ENCODE peak calls at places on chromosomes 2 and 18, in nine cellular contexts. C is RWPE1; L is kidney epithelial cell; A is hippocampal formation; F is CD4-positive, CD25-positive, alpha-beta regulatory T cell; M is CD4-positive, alpha-beta memory T cell; V is HTR-8/SVneo; G is germinal center; Y is EL. U is an unnamed sample.

GRCh38 chr18:2104620-2105462 is 466.5 kb downstream of the METTL4 start:
- DNase-seq in G (peak), A (peak), C (peak), M (peak), V (peak), F (peak), L (no peak), Y (peak), U (no peak)

GRCh38 chr2:238427435-238428162 is 872 bp downstream of the ASB1 start:
- DNase-seq in G (no peak), L (no peak), M (no peak), A (no peak), C (no peak), V (no peak), F (no peak), Y (peak), U (no peak)

GRCh38 chr2:53455094-53455493 is 312.5 kb upstream of the CHAC2 start:
- DNase-seq in M (no peak), Y (peak), L (no peak), A (no peak), V (no peak), C (no peak), G (no peak), F (no peak), U (no peak)

GRCh38 chr2:121095257-121096080 is 189.5 kb downstream of the TFCP2L1 start:
- DNase-seq in C (peak), A (peak), G (peak), Y (peak), V (peak), L (no peak), M (no peak), F (no peak), U (peak)

GRCh38 chr18:24656044-24656443 is 195.6 kb downstream of the HRH4 start:
- DNase-seq in F (no peak), Y (no peak), C (no peak), M (no peak), V (no peak), L (no peak), G (no peak), A (no peak), U (no peak)

GRCh38 chr2:58680938-58681337 is 439.8 kb upstream of the FANCL start:
- DNase-seq in F (no peak), G (no peak), A (no peak), C (peak), V (no peak), M (no peak), L (no peak), Y (no peak), U (no peak)

GRCh38 chr2:168801456-168801855 is 981 bp upstream of the NOSTRIN start:
- DNase-seq in F (no peak), A (no peak), G (no peak), L (no peak), M (no peak), C (no peak), V (no peak), Y (no peak), U (no peak)

GRCh38 chr2:171390941-171391516 is 42.8 kb downstream of the METTL8 start:
- DNase-seq in F (no peak), L (peak), C (no peak), Y (peak), M (no peak), A (no peak), V (no peak), G (no peak), U (no peak)

GRCh38 chr2:10911291-10912075 is at the start of gene KCNF1:
- DNase-seq in M (no peak), Y (peak), L (no peak), A (no peak), V (peak), G (no peak), F (no peak), C (peak), U (peak)

GRCh38 chr2:88590998-88591613 is 36.2 kb downstream of the EIF2AK3 start:
- DNase-seq in A (peak), C (peak), Y (peak), V (peak), M (peak), L (peak), G (peak), F (peak), U (no peak)

GRCh38 chr2:28365158-28365557 is 27.5 kb upstream of the FOSL2 start:
- DNase-seq in M (no peak), L (no peak), C (no peak), F (no peak), Y (no peak), A (no peak), G (no peak), V (no peak), U (no peak)

GRCh38 chr2:2647156-2647555 is 316.1 kb upstream of the MYT1L start:
- DNase-seq in L (peak), A (no peak), V (peak), F (no peak), Y (no peak), M (no peak), G (no peak), C (peak), U (no peak)

GRCh38 chr18:3008546-3008945 is 4.4 kb downstream of the LPIN2 start:
- DNase-seq in V (no peak), Y (peak), G (no peak), M (no peak), F (no peak), A (no peak), C (no peak), L (peak), U (no peak)

GRCh38 chr2:15555839-15556238 is 5.3 kb downstream of the NBAS start:
- DNase-seq in V (no peak), M (no peak), A (no peak), L (no peak), C (no peak), Y (no peak), G (no peak), F (no peak), U (no peak)

GRCh38 chr2:201969938-201970785 is 63.5 kb upstream of the FZD7 start:
- DNase-seq in Y (peak), A (no peak), C (no peak), L (no peak), F (no peak), V (no peak), M (no peak), G (no peak), U (no peak)

GRCh38 chr18:3758531-3758930 is 308.6 kb downstream of the TGIF1 start:
- DNase-seq in A (no peak), M (no peak), L (no peak), V (peak), C (peak), F (no peak), Y (peak), G (no peak), U (no peak)

GRCh38 chr2:10806543-10806942 is 6.0 kb downstream of the PDIA6 start:
- DNase-seq in G (no peak), V (no peak), L (no peak), Y (no peak), F (no peak), A (no peak), C (no peak), M (no peak), U (no peak)

GRCh38 chr2:134660619-134661403 is 58.0 kb downstream of the TMEM163 start:
- DNase-seq in V (no peak), M (no peak), Y (no peak), A (no peak), C (no peak), L (no peak), F (no peak), G (no peak), U (no peak)

GRCh38 chr2:171272039-171272438 is 111.3 kb upstream of the TLK1 start:
- DNase-seq in A (no peak), F (no peak), M (no peak), C (peak), G (no peak), L (peak), V (peak), Y (peak), U (no peak)

GRCh38 chr2:128901572-128902391 is 583.1 kb upstream of the HS6ST1 start:
- DNase-seq in C (no peak), Y (no peak), L (no peak), V (no peak), M (no peak), F (no peak), G (no peak), A (no peak), U (no peak)

GRCh38 chr2:188675391-188676011 is 298.7 kb upstream of the COL3A1 start:
- DNase-seq in V (peak), A (no peak), Y (peak), G (no peak), M (no peak), C (no peak), L (no peak), F (no peak), U (no peak)

GRCh38 chr2:187865025-187865424 is 310.8 kb upstream of the TFPI start:
- DNase-seq in A (no peak), F (no peak), Y (no peak), V (no peak), M (no peak), L (no peak), C (no peak), G (no peak), U (no peak)

GRCh38 chr18:78140294-78140693 is 839.3 kb upstream of the SALL3 start:
- DNase-seq in Y (no peak), F (no peak), C (no peak), V (no peak), M (no peak), G (no peak), A (no peak), L (no peak), U (no peak)

GRCh38 chr2:198311020-198311419 is 506.6 kb downstream of the PLCL1 start:
- DNase-seq in F (no peak), L (no peak), M (no peak), C (no peak), V (no peak), G (no peak), A (no peak), Y (no peak), U (no peak)

GRCh38 chr18:34339155-34339554 is 114.4 kb upstream of the NOL4 start:
- DNase-seq in A (no peak), M (no peak), G (no peak), V (no peak), F (no peak), C (no peak), Y (no peak), L (no peak), U (no peak)

GRCh38 chr2:6828299-6828584 is 37.5 kb downstream of the CMPK2 start:
- DNase-seq in A (no peak), F (no peak), G (peak), Y (peak), C (no peak), L (no peak), V (no peak), M (peak), U (no peak)

GRCh38 chr2:166382-166781 is 97.5 kb downstream of the SH3YL1 start:
- DNase-seq in M (no peak), Y (no peak), A (no peak), F (no peak), C (no peak), L (no peak), V (no peak), G (no peak), U (no peak)

GRCh38 chr2:226478121-226478809 is 321.4 kb downstream of the IRS1 start:
- DNase-seq in M (no peak), C (peak), G (no peak), L (peak), F (no peak), V (peak), Y (peak), A (no peak), U (peak)

GRCh38 chr18:46046126-46046525 is 25.9 kb downstream of the PSTPIP2 start:
- DNase-seq in A (no peak), M (no peak), Y (no peak), C (no peak), F (no peak), G (no peak), L (no peak), V (no peak), U (no peak)

U was measured in breast epithelium.